ENCODE peak calls at places on chromosome 20, in eight cellular contexts. F is DND-41, K is tibial nerve, V is heart left ventricle, C is breast epithelium, S is astrocyte, T is Panc1, I is uterus. W is an unnamed sample.

GRCh38 chr20:20549699-20550098 is 162.7 kb downstream of the RALGAPA2 start:
- DNase-seq in V (no peak), T (no peak), F (no peak), K (no peak), I (no peak), S (peak), C (no peak), W (peak)

GRCh38 chr20:33861458-33861857 is 50.3 kb downstream of the CHMP4B start:
- DNase-seq in S (no peak), K (no peak), C (no peak), T (no peak), V (no peak), I (no peak), F (no peak), W (no peak)

GRCh38 chr20:32321390-32321789 is 36.7 kb upstream of the ASXL1 start:
- DNase-seq in I (no peak), V (no peak), F (no peak), T (no peak), S (no peak), K (no peak), C (no peak), W (no peak)

GRCh38 chr20:9837634-9838033 is 1.2 kb downstream of the PAK5 start:
- DNase-seq in F (no peak), I (no peak), T (no peak), V (no peak), K (no peak), C (no peak), S (no peak), W (no peak)

GRCh38 chr20:38723069-38723981 is 961 bp upstream of the SLC32A1 start:
- DNase-seq in T (no peak), K (no peak), C (no peak), V (no peak), I (no peak), S (peak), F (no peak), W (no peak)

GRCh38 chr20:37282558-37282957 is 6.9 kb upstream of the MANBAL start:
- DNase-seq in S (peak), K (no peak), T (no peak), V (no peak), I (peak), F (no peak), C (no peak), W (no peak)

GRCh38 chr20:44448753-44449546 is 26.7 kb upstream of the TTPAL start:
- DNase-seq in T (no peak), S (no peak), F (peak), I (no peak), C (no peak), V (no peak), K (no peak), W (no peak)

GRCh38 chr20:11296951-11297350 is 620.7 kb upstream of the BTBD3 start:
- DNase-seq in C (no peak), T (no peak), S (no peak), F (no peak), K (no peak), I (no peak), V (no peak), W (no peak)

GRCh38 chr20:33859157-33859695 is 48.1 kb downstream of the CHMP4B start:
- DNase-seq in S (no peak), T (peak), C (no peak), V (peak), K (no peak), I (no peak), F (peak), W (no peak)

GRCh38 chr20:35269055-35269781 is 8.7 kb downstream of the MMP24OS start:
- DNase-seq in T (no peak), S (peak), F (peak), V (peak), C (peak), K (no peak), I (peak), W (no peak)

GRCh38 chr20:20413801-20414200 is 45.9 kb downstream of the INSM1 start:
- DNase-seq in K (no peak), C (no peak), I (no peak), S (peak), F (no peak), T (no peak), V (no peak), W (no peak)

GRCh38 chr20:51800132-51800721 is 2.1 kb downstream of the SALL4 start:
- DNase-seq in T (peak), C (peak), S (no peak), F (no peak), I (peak), V (peak), K (no peak), W (no peak)

GRCh38 chr20:9206486-9206885 is 137.6 kb downstream of the PLCB4 start:
- DNase-seq in I (no peak), F (no peak), T (no peak), V (no peak), C (no peak), K (no peak), S (no peak), W (no peak)

GRCh38 chr20:39830903-39831302 is 858.1 kb downstream of the MAFB start:
- DNase-seq in S (no peak), I (no peak), F (no peak), K (no peak), V (no peak), T (no peak), C (no peak), W (no peak)

GRCh38 chr20:34713194-34713943 is 9.2 kb downstream of the TP53INP2 start:
- DNase-seq in K (no peak), V (peak), T (peak), S (peak), C (no peak), I (no peak), F (no peak), W (peak)

GRCh38 chr20:43972051-43972450 is 57.4 kb downstream of the TOX2 start:
- DNase-seq in T (no peak), I (no peak), F (no peak), K (no peak), S (no peak), C (no peak), V (no peak), W (no peak)

GRCh38 chr20:46552460-46553420 is 2.3 kb upstream of the OCSTAMP start:
- DNase-seq in I (no peak), V (no peak), F (peak), C (no peak), K (no peak), S (no peak), T (no peak), W (no peak)

GRCh38 chr20:17967595-17968365 is 814 bp downstream of the SNX5 start:
- DNase-seq in T (peak), F (no peak), C (no peak), S (peak), K (no peak), V (no peak), I (no peak), W (no peak)

GRCh38 chr20:4951299-4951698 is 50.0 kb downstream of the SLC23A2 start:
- DNase-seq in T (no peak), S (peak), K (no peak), F (no peak), C (no peak), I (peak), V (peak), W (no peak)

GRCh38 chr20:51860015-51860882 is 57.9 kb upstream of the SALL4 start:
- DNase-seq in F (no peak), V (no peak), T (no peak), C (no peak), I (no peak), S (peak), K (no peak), W (peak)

GRCh38 chr20:32872266-32872665 is 13.5 kb downstream of the EFCAB8 start:
- DNase-seq in T (no peak), K (no peak), F (no peak), S (no peak), I (no peak), C (no peak), V (no peak), W (no peak)

GRCh38 chr20:62793757-62794006 is 2.6 kb upstream of the MRGBP start:
- DNase-seq in F (no peak), K (no peak), T (no peak), S (no peak), V (no peak), C (no peak), I (no peak), W (no peak)

GRCh38 chr20:62792940-62793756 is 3.1 kb upstream of the MRGBP start:
- DNase-seq in V (no peak), F (no peak), S (no peak), C (no peak), T (no peak), I (no peak), K (no peak), W (no peak)

GRCh38 chr20:62794007-62794724 is 2.1 kb upstream of the MRGBP start:
- DNase-seq in T (peak), I (peak), S (peak), F (peak), C (peak), K (peak), V (peak), W (peak)

GRCh38 chr20:62791301-62792181 is 4.7 kb upstream of the MRGBP start:
- DNase-seq in T (peak), I (peak), F (peak), S (peak), V (peak), K (peak), C (peak), W (peak)

DNA sequence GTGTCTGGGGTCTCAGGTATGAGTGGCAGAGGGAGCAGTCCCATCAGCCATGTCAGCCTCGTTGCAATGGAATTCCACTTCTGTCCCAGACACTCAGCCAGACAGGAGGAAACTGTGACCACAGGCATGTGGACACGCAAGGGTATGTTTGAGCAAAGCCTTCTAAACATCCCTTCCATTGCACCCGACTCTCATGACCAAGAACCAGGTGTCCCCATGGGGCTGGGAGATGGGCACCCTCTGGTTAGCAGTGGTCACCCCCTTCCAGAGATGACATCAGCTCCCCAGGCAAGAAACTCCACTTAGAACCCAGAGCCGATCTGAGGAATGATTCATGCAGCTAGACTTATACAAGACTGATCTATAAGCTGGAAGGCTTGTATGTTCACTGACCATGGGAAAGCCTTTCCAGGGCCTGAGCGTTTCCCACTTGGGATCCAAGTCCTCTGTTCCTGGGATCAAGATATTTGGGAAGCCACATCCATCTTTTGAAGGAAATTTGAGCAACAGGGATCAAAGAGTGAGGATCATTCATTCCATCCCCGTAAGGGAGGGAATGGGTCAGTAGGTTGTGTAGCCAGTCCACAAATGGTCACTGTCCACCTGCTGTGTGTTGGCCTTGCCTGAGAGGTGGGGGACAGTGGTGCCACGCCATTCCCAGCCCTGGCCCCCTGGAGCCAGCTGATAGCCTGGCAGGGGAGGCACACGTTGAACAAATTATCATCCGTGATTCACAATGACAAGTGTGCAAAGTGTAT is 3.9 kb upstream of the MRGBP start:
- DNase-seq in T (no peak), F (no peak), C (no peak), V (no peak), K (no peak), S (peak), I (no peak), W (no peak)
- H3K27ac ChIP-seq in T (peak), F (no peak), C (no peak), V (no peak), K (no peak), S (no peak), I (no peak), W (no peak)

GRCh38 chr20:21640556-21640955 is 64.9 kb upstream of the PAX1 start:
- DNase-seq in V (no peak), I (no peak), S (no peak), F (peak), T (no peak), K (no peak), C (no peak), W (no peak)
- TF ChIP-seq CTCF in V (no peak), I (no peak), S (no peak), F (peak), T (peak), K (no peak), C (no peak), W (no peak)

GRCh38 chr20:3798908-3799248 is 2.8 kb downstream of the CDC25B start:
- DNase-seq in V (peak), F (no peak), T (no peak), I (no peak), S (no peak), C (no peak), K (no peak), W (no peak)

GRCh38 chr20:3796477-3797225 is 541 bp downstream of the CDC25B start:
- DNase-seq in V (peak), T (no peak), I (no peak), C (no peak), S (no peak), K (no peak), F (no peak), W (no peak)

GRCh38 chr20:3797226-3797545 is 1.1 kb downstream of the CDC25B start:
- DNase-seq in S (no peak), V (peak), C (no peak), K (no peak), T (no peak), I (no peak), F (no peak), W (no peak)

GRCh38 chr20:3798405-3798768 is 2.3 kb downstream of the CDC25B start:
- DNase-seq in F (no peak), C (no peak), K (no peak), T (no peak), S (no peak), V (peak), I (no peak), W (no peak)

DNA sequence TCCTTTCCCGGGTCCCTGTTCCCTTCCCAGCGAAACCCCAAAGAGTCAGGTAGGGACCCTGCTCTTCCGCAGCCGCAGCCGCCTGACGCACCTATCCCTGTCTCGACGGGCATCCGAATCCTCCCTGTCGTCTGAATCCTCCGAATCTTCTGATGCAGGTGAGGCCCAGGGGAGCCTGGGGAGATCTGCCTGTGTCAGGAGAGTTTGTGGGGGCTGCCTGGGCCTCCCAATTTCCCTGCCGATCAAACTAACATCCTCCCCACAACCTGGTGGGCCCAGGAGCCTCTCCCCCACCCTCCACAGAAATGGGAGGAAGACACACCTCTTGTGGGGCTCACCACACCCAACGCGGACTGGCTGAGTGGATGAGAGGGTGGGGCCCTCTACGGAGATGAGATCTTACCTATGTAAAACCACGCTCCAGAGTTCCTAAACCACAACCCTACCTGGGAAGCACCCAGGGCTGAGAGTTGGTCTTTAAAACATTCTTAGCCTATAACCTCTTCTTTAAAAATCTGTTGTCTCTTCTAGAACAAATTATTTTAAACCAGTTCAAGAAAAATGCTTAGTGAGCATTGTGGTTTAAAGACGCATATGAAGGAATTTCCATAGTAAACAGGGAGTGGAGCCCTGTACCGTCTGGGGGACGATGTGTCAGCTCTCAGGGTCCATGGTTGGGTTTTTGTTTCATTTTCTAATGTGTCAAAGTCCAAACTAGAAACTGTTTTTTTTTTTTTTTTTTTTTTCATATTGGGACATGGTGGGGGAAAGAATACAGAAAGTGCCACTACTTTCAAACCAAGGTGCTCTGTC is 1.7 kb downstream of the CDC25B start:
- DNase-seq in I (no peak), F (peak), S (no peak), T (no peak), K (no peak), V (peak), C (no peak), W (no peak)
- H3K4me3 ChIP-seq in I (no peak), F (peak), S (peak), T (peak), K (no peak), V (peak), C (peak), W (peak)

GRCh38 chr20:1389703-1390385 is 3.0 kb downstream of the FKBP1A start:
- DNase-seq in C (no peak), I (no peak), F (no peak), V (peak), S (no peak), K (no peak), T (no peak), W (no peak)
- H3K27ac ChIP-seq in C (peak), I (peak), F (peak), V (peak), S (no peak), K (peak), T (peak), W (no peak)

GRCh38 chr20:3277686-3278465 is 38.9 kb upstream of the SLC4A11 start:
- DNase-seq in S (no peak), F (no peak), T (no peak), V (no peak), I (no peak), C (no peak), K (no peak), W (no peak)

GRCh38 chr20:3273371-3273770 is 34.4 kb upstream of the SLC4A11 start:
- DNase-seq in K (no peak), T (no peak), V (no peak), C (no peak), I (no peak), S (no peak), F (no peak), W (no peak)

GRCh38 chr20:3275064-3275935 is 36.3 kb upstream of the SLC4A11 start:
- DNase-seq in F (no peak), S (no peak), C (no peak), V (no peak), K (no peak), T (no peak), I (no peak), W (no peak)

GRCh38 chr20:3275966-3276365 is 37.0 kb upstream of the SLC4A11 start:
- DNase-seq in T (no peak), V (no peak), S (no peak), C (no peak), I (no peak), K (no peak), F (no peak), W (no peak)

DNA sequence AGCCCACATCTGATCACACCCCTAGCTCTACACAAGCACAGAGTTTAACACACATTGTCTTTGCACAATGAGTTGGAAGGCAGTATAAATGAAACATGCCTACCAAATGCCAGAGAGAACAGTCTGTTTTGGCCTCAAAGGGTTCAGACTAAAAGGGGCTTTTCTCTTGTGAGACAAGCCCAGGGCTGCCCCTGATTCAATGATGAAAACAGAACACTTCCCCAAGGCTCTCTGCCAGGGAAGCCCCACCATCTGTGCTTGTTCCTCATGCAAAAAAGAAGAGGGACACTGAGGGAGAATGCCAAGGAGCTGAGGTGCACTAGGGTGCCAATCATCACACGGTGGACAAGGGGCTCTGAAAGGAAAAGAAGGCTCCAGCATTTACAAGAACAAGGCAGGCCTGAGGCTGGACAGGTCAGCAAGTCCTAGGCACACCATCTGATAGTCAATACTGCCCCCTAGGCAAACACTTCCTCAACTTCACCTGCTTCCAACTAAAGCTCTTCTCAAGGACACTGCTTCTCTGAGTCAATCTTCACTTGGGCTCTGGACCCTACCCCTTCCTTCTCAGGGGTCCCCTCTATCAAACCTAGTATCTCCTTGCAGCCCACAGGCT is 37.5 kb upstream of the SLC4A11 start:
- DNase-seq in V (no peak), F (no peak), C (no peak), I (no peak), T (peak), S (no peak), K (no peak), W (no peak)
- TF ChIP-seq CTCF in V (no peak), F (peak), C (no peak), I (no peak), T (no peak), S (peak), K (no peak), W (peak)

GRCh38 chr20:22404609-22405170 is 179.7 kb downstream of the FOXA2 start:
- DNase-seq in T (no peak), S (no peak), F (no peak), V (no peak), C (no peak), K (no peak), I (no peak), W (no peak)

GRCh38 chr20:22402550-22402949 is 181.8 kb downstream of the FOXA2 start:
- DNase-seq in K (no peak), C (no peak), I (no peak), T (no peak), S (no peak), F (no peak), V (no peak), W (no peak)

GRCh38 chr20:22402990-22403859 is 181.1 kb downstream of the FOXA2 start:
- DNase-seq in C (no peak), S (no peak), K (no peak), T (no peak), V (no peak), I (no peak), F (no peak), W (no peak)

GRCh38 chr20:22407237-22408193 is 176.9 kb downstream of the FOXA2 start:
- DNase-seq in T (no peak), V (no peak), I (no peak), C (no peak), K (no peak), S (no peak), F (no peak), W (no peak)

DNA sequence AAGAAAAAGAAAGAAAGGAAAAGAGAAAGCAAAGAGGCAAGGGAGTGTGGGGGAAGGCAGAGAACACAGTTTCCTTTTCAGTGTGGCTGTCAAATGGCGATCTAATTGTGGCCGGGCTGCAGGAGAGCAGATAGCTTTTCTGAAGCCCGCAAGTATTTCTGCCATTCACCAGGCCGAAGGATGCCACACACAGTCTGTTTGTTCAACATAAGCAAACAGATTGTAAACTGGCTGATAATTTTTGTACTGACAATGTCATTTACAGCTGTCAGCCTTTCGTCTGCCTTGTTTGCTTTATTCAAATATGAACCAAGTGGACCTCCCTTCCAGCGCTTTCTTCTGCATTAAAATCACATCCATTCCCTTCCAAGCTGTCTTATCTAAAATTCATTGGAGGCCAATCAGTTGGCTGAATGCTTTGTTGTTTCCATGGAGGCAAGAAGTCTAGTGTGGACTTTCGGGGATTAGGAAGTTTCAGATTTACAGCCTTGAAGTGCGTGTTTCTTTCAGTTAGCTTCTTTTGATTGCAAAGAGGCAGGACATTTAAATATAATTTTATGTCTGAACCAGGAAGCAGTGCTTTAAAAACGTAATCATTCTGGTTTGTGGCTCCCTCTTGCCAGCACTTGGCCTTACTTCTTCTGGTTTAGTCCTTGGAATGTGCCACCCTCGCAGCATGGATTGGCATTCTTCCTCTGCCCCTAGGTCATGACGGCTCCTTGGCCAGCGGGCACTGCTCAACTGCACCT is 180.3 kb downstream of the FOXA2 start:
- DNase-seq in K (no peak), T (no peak), F (no peak), I (no peak), V (no peak), C (no peak), S (no peak), W (no peak)
- H3K4me3 ChIP-seq in K (peak), T (peak), F (no peak), I (peak), V (peak), C (peak), S (peak), W (no peak)

GRCh38 chr20:50111120-50111828 is 1.7 kb downstream of the UBE2V1 start:
- DNase-seq in T (no peak), I (no peak), S (peak), F (no peak), K (no peak), V (no peak), C (no peak), W (no peak)
- H3K27ac ChIP-seq in T (peak), I (peak), S (peak), F (peak), K (peak), V (peak), C (peak), W (peak)

W was measured in AG04450.